ENCODE peak calls at places on chromosomes 16 and 17, in four cellular contexts. B is brain microvascular endothelial cell, J is Caco-2, L is SK-N-SH. C is an unnamed sample.

GRCh38 chr17:37608369-37609169 is 649 bp downstream of the SYNRG start:
- DNase-seq in J (peak), L (peak), B (peak), C (peak)

GRCh38 chr17:29133146-29133713 is 47.0 kb downstream of the MYO18A start:
- DNase-seq in L (no peak), B (peak), J (no peak), C (no peak)

GRCh38 chr17:32161506-32162365 is 19.4 kb downstream of the RHOT1 start:
- DNase-seq in J (no peak), L (no peak), B (peak), C (peak)

GRCh38 chr16:69166946-69167930 is 19.7 kb upstream of the SNTB2 start:
- DNase-seq in B (peak), J (no peak), L (no peak), C (no peak)

GRCh38 chr16:85673529-85674417 is 15.0 kb downstream of the GINS2 start:
- DNase-seq in B (peak), L (peak), J (no peak), C (no peak)

GRCh38 chr17:43814714-43815113 is 18.2 kb downstream of the MPP3 start:
- DNase-seq in B (peak), L (no peak), J (no peak), C (peak)

GRCh38 chr17:10428781-10429180 is 7.0 kb upstream of the MYH8 start:
- DNase-seq in J (no peak), L (no peak), B (no peak), C (no peak)

GRCh38 chr16:86033016-86033474 is 134.1 kb downstream of the IRF8 start:
- DNase-seq in J (peak), B (no peak), L (no peak), C (no peak)

GRCh38 chr16:70437582-70438324 is 1.1 kb downstream of the ST3GAL2 start:
- DNase-seq in J (no peak), B (peak), L (peak), C (no peak)

GRCh38 chr16:4373909-4374742 is 2.5 kb downstream of the VASN start:
- DNase-seq in L (no peak), B (peak), J (no peak), C (no peak)

GRCh38 chr16:21302898-21303528 is 24.9 kb upstream of the CRYM start:
- DNase-seq in B (peak), L (no peak), J (no peak), C (no peak)

GRCh38 chr16:181668-182021 is 1.4 kb downstream of the HBQ1 start:
- DNase-seq in L (peak), J (no peak), B (no peak), C (no peak)

GRCh38 chr16:19396555-19397011 is 21.1 kb upstream of the TMC5 start:
- DNase-seq in B (no peak), J (no peak), L (no peak), C (no peak)

GRCh38 chr16:12337776-12338655 is 361.5 kb downstream of the SNX29 start:
- DNase-seq in J (no peak), L (no peak), B (no peak), C (no peak)

GRCh38 chr17:81386646-81387234 is 8.5 kb upstream of the BAHCC1 start:
- DNase-seq in J (no peak), B (no peak), L (peak), C (no peak)

GRCh38 chr16:68700120-68700519 is 37.0 kb upstream of the CDH1 start:
- DNase-seq in B (no peak), J (no peak), L (no peak), C (no peak)

GRCh38 chr16:30535106-30535776 is 583 bp upstream of the ZNF747 start:
- DNase-seq in B (peak), J (no peak), L (no peak), C (no peak)

GRCh38 chr17:48486557-48486956 is 44.3 kb downstream of the HOXB1 start:
- DNase-seq in L (no peak), B (peak), J (peak), C (peak)
- TF ChIP-seq CTCF in L (peak), B (peak), J (no peak), C (peak)

GRCh38 chr16:1501630-1502029 is 8.5 kb downstream of the TELO2 start:
- DNase-seq in B (no peak), L (no peak), J (no peak), C (no peak)
- H3K4me3 ChIP-seq in B (no peak), L (no peak), J (no peak), C (no peak)

GRCh38 chr17:4304417-4305027 is 40.7 kb upstream of the ANKFY1 start:
- DNase-seq in J (no peak), B (peak), L (peak), C (no peak)
- TF ChIP-seq CTCF in J (peak), B (peak), L (peak), C (peak)

DNA sequence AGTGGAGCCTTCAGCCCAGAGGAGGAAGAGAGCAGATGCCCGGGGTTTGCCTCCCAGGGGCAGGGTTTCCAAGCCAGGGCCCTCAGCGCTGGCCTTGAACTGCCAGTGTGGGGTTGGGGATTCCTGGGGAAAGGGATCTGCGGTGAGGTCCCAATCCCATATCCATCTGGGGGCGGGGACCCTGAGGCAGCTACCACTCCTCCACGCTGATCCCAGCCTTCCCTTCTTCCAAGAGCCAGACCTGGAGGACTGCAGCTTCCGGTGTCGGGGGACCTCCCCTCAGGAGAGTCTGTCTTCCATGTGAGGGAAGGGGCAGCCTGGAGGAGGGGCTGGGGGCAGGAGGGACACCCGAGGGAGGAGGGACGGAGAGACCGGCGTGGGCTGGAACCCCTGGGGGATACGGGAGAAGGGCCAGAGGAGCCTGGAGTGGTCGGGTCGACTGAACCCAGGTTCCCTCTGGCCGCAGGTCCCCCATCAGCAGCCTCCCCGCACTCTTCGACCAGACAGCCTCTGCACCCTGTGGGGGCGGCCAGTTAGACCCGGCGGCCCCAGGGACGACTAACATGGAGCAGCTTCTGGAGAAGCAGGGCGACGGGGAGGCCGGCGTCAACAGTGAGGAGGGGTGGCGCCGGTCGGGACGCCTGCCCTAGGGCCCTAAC is 10.7 kb upstream of the CISD3 start:
- DNase-seq in J (no peak), B (no peak), L (no peak), C (no peak)
- H3K4me3 ChIP-seq in J (no peak), B (no peak), L (no peak), C (no peak)

C was measured in HFF-Myc.